ENCODE peak calls at places on chromosomes 3 and 15, in ten cellular contexts. S is iPS DF 19.7; P is NCI-H1436; O is left kidney; L is cardiac fibroblast; G is AG08396; M is GM12864; Y is effector memory CD8-positive, alpha-beta T cell; X is kidney glomerular epithelial cell; I is amniotic stem cell. E is an unnamed sample.

GRCh38 chr3:150255416-150255815 is 152.7 kb upstream of the TSC22D2 start:
- DNase-seq in S (no peak), P (peak; percentile 33), O (no peak), L (no peak), G (no peak), M (no peak), Y (no peak), X (no peak), I (no peak), E (peak; percentile 46)

GRCh38 chr15:92097473-92098178 is 244.1 kb downstream of the SLCO3A1 start:
- DNase-seq in S (no peak), P (peak; percentile 23), O (peak; percentile 87), L (peak; percentile 59), G (peak; percentile 55), M (no peak), Y (peak; percentile 43), X (peak; percentile 35), I (peak; percentile 28), E (peak; percentile 47)

GRCh38 chr3:35761311-35761710 is 122.0 kb downstream of the ARPP21 start:
- DNase-seq in S (no peak), P (no peak), O (no peak), L (no peak), G (no peak), M (no peak), Y (no peak), X (no peak), I (no peak), E (no peak)

GRCh38 chr3:15667484-15667883 is 65.9 kb downstream of the BTD start:
- DNase-seq in S (no peak), P (no peak), O (no peak), L (no peak), G (no peak), M (no peak), Y (peak; percentile 42), X (no peak), I (no peak), E (peak; percentile 65)

GRCh38 chr15:48463366-48463880 is 132.2 kb downstream of the DUT start:
- DNase-seq in S (no peak), P (no peak), O (no peak), L (no peak), G (no peak), M (no peak), Y (no peak), X (no peak), I (no peak), E (no peak)

GRCh38 chr3:33482126-33482525 is 41.9 kb upstream of the UBP1 start:
- DNase-seq in S (no peak), P (no peak), O (no peak), L (peak; percentile 15), G (no peak), M (no peak), Y (no peak), X (no peak), I (no peak), E (no peak)

GRCh38 chr3:8499181-8499611 is 2.4 kb upstream of the LMCD1 start:
- DNase-seq in S (peak; percentile 86), P (no peak), O (peak; percentile 32), L (peak; percentile 42), G (no peak), M (no peak), Y (no peak), X (peak; percentile 40), I (no peak), E (peak; percentile 88)

GRCh38 chr15:41917767-41918430 is 24.0 kb upstream of the SPTBN5 start:
- DNase-seq in S (no peak), P (no peak), O (no peak), L (peak; percentile 75), G (peak; percentile 55), M (no peak), Y (no peak), X (peak; percentile 34), I (peak; percentile 22), E (peak; percentile 49)

GRCh38 chr3:40109641-40110490 is 199.6 kb upstream of the EIF1B start:
- DNase-seq in S (peak; percentile 9), P (no peak), O (peak; percentile 53), L (peak; percentile 17), G (no peak), M (no peak), Y (no peak), X (no peak), I (no peak), E (peak; percentile 14)

GRCh38 chr15:45704329-45705249 is 69.8 kb downstream of the SQOR start:
- DNase-seq in S (peak; percentile 57), P (no peak), O (peak; percentile 43), L (peak; percentile 57), G (no peak), M (no peak), Y (no peak), X (no peak), I (no peak), E (peak; percentile 31)

GRCh38 chr3:159830523-159831151 is 158.0 kb upstream of the IL12A start:
- DNase-seq in S (no peak), P (no peak), O (no peak), L (peak; percentile 56), G (no peak), M (no peak), Y (no peak), X (no peak), I (no peak), E (peak; percentile 56)

GRCh38 chr3:171049831-171050444 is 23.4 kb upstream of the SLC2A2 start:
- DNase-seq in S (no peak), P (peak; percentile 60), O (peak; percentile 79), L (peak; percentile 75), G (peak; percentile 57), M (no peak), Y (peak; percentile 18), X (peak; percentile 57), I (peak; percentile 62), E (peak; percentile 51)

GRCh38 chr3:171001957-171002694 is 24.4 kb downstream of the SLC2A2 start:
- DNase-seq in S (no peak), P (no peak), O (peak; percentile 6), L (peak; percentile 70), G (no peak), M (no peak), Y (no peak), X (peak; percentile 43), I (no peak), E (peak; percentile 98)

GRCh38 chr15:77282333-77282732 is 137.6 kb downstream of the PEAK1 start:
- DNase-seq in S (peak; percentile 20), P (no peak), O (peak; percentile 12), L (peak; percentile 56), G (peak; percentile 58), M (no peak), Y (no peak), X (no peak), I (peak; percentile 60), E (no peak)

GRCh38 chr3:127170794-127171193 is 22.1 kb upstream of the PRR23E start:
- DNase-seq in S (no peak), P (no peak), O (peak; percentile 83), L (peak; percentile 59), G (peak; percentile 77), M (no peak), Y (no peak), X (peak; percentile 78), I (peak; percentile 45), E (peak; percentile 75)

GRCh38 chr3:187999821-188000220 is 154.1 kb upstream of the LPP start:
- DNase-seq in S (no peak), P (no peak), O (no peak), L (no peak), G (no peak), M (no peak), Y (peak; percentile 28), X (no peak), I (no peak), E (no peak)

GRCh38 chr3:118882353-118882947 is 152.2 kb downstream of the IGSF11 start:
- DNase-seq in S (peak; percentile 30), P (peak; percentile 50), O (peak; percentile 87), L (peak; percentile 76), G (peak; percentile 27), M (peak; percentile 27), Y (peak; percentile 59), X (peak; percentile 51), I (no peak), E (peak; percentile 56)

GRCh38 chr15:68040144-68040543 is 14.0 kb upstream of the PIAS1 start:
- DNase-seq in S (no peak), P (no peak), O (no peak), L (no peak), G (no peak), M (no peak), Y (no peak), X (no peak), I (no peak), E (no peak)

GRCh38 chr15:99982662-99983061 is 249.4 kb upstream of the LYSMD4 start:
- DNase-seq in S (no peak), P (no peak), O (peak; percentile 28), L (no peak), G (no peak), M (no peak), Y (no peak), X (no peak), I (no peak), E (no peak)

GRCh38 chr3:141074529-141074928 is 23.4 kb downstream of the SPSB4 start:
- DNase-seq in S (peak; percentile 67), P (no peak), O (no peak), L (no peak), G (no peak), M (no peak), Y (no peak), X (no peak), I (no peak), E (no peak)

GRCh38 chr3:110526732-110527727 is 544.6 kb upstream of the NECTIN3 start:
- DNase-seq in S (peak; percentile 63), P (peak; percentile 44), O (peak; percentile 30), L (peak; percentile 98), G (peak; percentile 58), M (no peak), Y (no peak), X (peak; percentile 88), I (peak; percentile 71), E (peak; percentile 93)

GRCh38 chr3:56862352-56863062 is 60.8 kb upstream of the ARHGEF3 start:
- DNase-seq in S (no peak), P (no peak), O (peak; percentile 80), L (peak; percentile 75), G (peak; percentile 19), M (no peak), Y (no peak), X (peak; percentile 93), I (no peak), E (peak; percentile 98)

GRCh38 chr15:66864086-66864830 is 162.2 kb downstream of the SMAD6 start:
- DNase-seq in S (no peak), P (no peak), O (no peak), L (no peak), G (no peak), M (no peak), Y (no peak), X (no peak), I (no peak), E (no peak)

GRCh38 chr3:186839874-186840641 is 2.5 kb upstream of the ADIPOQ start:
- DNase-seq in S (no peak), P (no peak), O (peak; percentile 70), L (peak; percentile 16), G (no peak), M (no peak), Y (no peak), X (peak; percentile 24), I (no peak), E (peak; percentile 99)

GRCh38 chr3:126573492-126574117 is 14.9 kb upstream of the C3orf22 start:
- DNase-seq in S (no peak), P (peak; percentile 6), O (no peak), L (peak; percentile 5), G (no peak), M (no peak), Y (no peak), X (no peak), I (no peak), E (no peak)

GRCh38 chr15:65811835-65812234 is 19.7 kb upstream of the DENND4A start:
- DNase-seq in S (no peak), P (no peak), O (no peak), L (no peak), G (no peak), M (no peak), Y (no peak), X (no peak), I (no peak), E (no peak)

GRCh38 chr3:115146418-115147328 is at the start of gene ZBTB20:
- DNase-seq in S (no peak), P (peak; percentile 61), O (peak; percentile 91), L (peak; percentile 83), G (peak; percentile 65), M (peak; percentile 41), Y (peak; percentile 62), X (peak; percentile 43), I (peak; percentile 37), E (peak; percentile 38)

GRCh38 chr3:111761309-111761795 is 97.7 kb upstream of the PHLDB2 start:
- DNase-seq in S (no peak), P (no peak), O (no peak), L (peak; percentile 79), G (peak; percentile 24), M (no peak), Y (no peak), X (peak; percentile 77), I (peak; percentile 59), E (peak; percentile 89)